ENCODE peak calls at places on chromosomes 6 and 20, in four cellular contexts. K is IMR-90, H is K562, W is A549. A is an unnamed sample.
A peak's percentile ranks its signal among the peaks of the same experiment; 100 is the strongest.

GRCh38 chr6:159723259-159723658 is 4.0 kb upstream of the WTAP start:
- DNase-seq in K (no peak), H (no peak), W (no peak), A (no peak)

GRCh38 chr20:25280051-25280573 is 32.2 kb downstream of the PYGB start:
- DNase-seq in K (no peak), H (no peak), W (no peak), A (no peak)

GRCh38 chr20:61853073-61854005 is 212.3 kb downstream of the TAF4 start:
- DNase-seq in K (no peak), H (no peak), W (no peak), A (no peak)

GRCh38 chr6:166277892-166278578 is 30.2 kb downstream of the PRR18 start:
- DNase-seq in K (no peak), H (no peak), W (no peak), A (peak; percentile 59)

GRCh38 chr6:5287205-5287965 is 26.1 kb downstream of the FARS2 start:
- DNase-seq in K (peak; percentile 88), H (no peak), W (no peak), A (no peak)

GRCh38 chr6:110731196-110731595 is 84.1 kb downstream of the CDK19 start:
- DNase-seq in K (no peak), H (no peak), W (no peak), A (no peak)

GRCh38 chr6:111565316-111566221 is 40.1 kb downstream of the TRAF3IP2 start:
- DNase-seq in K (no peak), H (no peak), W (no peak), A (no peak)

GRCh38 chr6:157908369-157909281 is 73.0 kb upstream of the SYNJ2 start:
- DNase-seq in K (no peak), H (no peak), W (no peak), A (peak; percentile 42)

GRCh38 chr20:1786496-1786895 is 108.7 kb upstream of the SIRPA start:
- DNase-seq in K (no peak), H (no peak), W (no peak), A (no peak)

GRCh38 chr6:156886409-156886808 is 109.2 kb downstream of the ARID1B start:
- DNase-seq in K (no peak), H (peak; percentile 57), W (no peak), A (no peak)

GRCh38 chr20:30485331-30486102 is 771.9 kb upstream of the DEFB115 start:
- DNase-seq in K (no peak), H (no peak), W (no peak), A (no peak)

GRCh38 chr6:134599079-134599478 is 281.2 kb upstream of the SGK1 start:
- DNase-seq in K (no peak), H (no peak), W (no peak), A (no peak)

GRCh38 chr6:122495612-122496011 is 24.0 kb upstream of the SERINC1 start:
- DNase-seq in K (no peak), H (no peak), W (no peak), A (no peak)

GRCh38 chr6:68039641-68040311 is 595.3 kb upstream of the ADGRB3 start:
- DNase-seq in K (no peak), H (no peak), W (no peak), A (no peak)

GRCh38 chr20:10307359-10307735 is 88.7 kb downstream of the SNAP25 start:
- DNase-seq in K (no peak), H (no peak), W (no peak), A (no peak)

GRCh38 chr6:30219244-30219643 is 6.0 kb upstream of the TRIM26 start:
- DNase-seq in K (peak; percentile 44), H (peak; percentile 46), W (peak; percentile 42), A (peak; percentile 23)

GRCh38 chr6:100461273-100461919 is 3.3 kb downstream of the SIM1 start:
- DNase-seq in K (no peak), H (no peak), W (peak; percentile 71), A (no peak)

GRCh38 chr6:165086746-165087145 is 222.7 kb downstream of the C6orf118 start:
- DNase-seq in K (no peak), H (no peak), W (no peak), A (no peak)

GRCh38 chr20:49636447-49636846 is 68.5 kb upstream of the PTGIS start:
- DNase-seq in K (no peak), H (no peak), W (no peak), A (no peak)

GRCh38 chr20:13613917-13614316 is 24.8 kb downstream of the TASP1 start:
- DNase-seq in K (no peak), H (no peak), W (no peak), A (no peak)

GRCh38 chr6:34496103-34496685 is 30.3 kb downstream of the PACSIN1 start:
- DNase-seq in K (no peak), H (no peak), W (no peak), A (no peak)

GRCh38 chr20:12528591-12529041 is 480.2 kb upstream of the SPTLC3 start:
- DNase-seq in K (no peak), H (no peak), W (no peak), A (no peak)

GRCh38 chr20:55615818-55616217 is 389.5 kb downstream of the CBLN4 start:
- DNase-seq in K (no peak), H (no peak), W (no peak), A (no peak)

GRCh38 chr6:100823041-100823440 is 58.1 kb downstream of the ASCC3 start:
- DNase-seq in K (no peak), H (no peak), W (no peak), A (no peak)

GRCh38 chr20:62346398-62347150 is 20.5 kb downstream of the LAMA5 start:
- DNase-seq in K (no peak), H (no peak), W (no peak), A (no peak)

GRCh38 chr6:50819527-50819905 is 845 bp downstream of the TFAP2B start:
- DNase-seq in K (no peak), H (no peak), W (no peak), A (no peak)

GRCh38 chr6:145801021-145801420 is 13.6 kb downstream of the FBXO30 start:
- DNase-seq in K (no peak), H (no peak), W (no peak), A (no peak)

GRCh38 chr6:151647871-151648639 is 154.2 kb downstream of the CCDC170 start:
- DNase-seq in K (no peak), H (peak; percentile 21), W (no peak), A (no peak)

GRCh38 chr6:125995972-125996580 is 9.7 kb downstream of the TRMT11 start:
- DNase-seq in K (peak; percentile 60), H (peak; percentile 75), W (peak; percentile 44), A (peak; percentile 28)

GRCh38 chr20:53750827-53751393 is 157.3 kb upstream of the ZNF217 start:
- DNase-seq in K (peak; percentile 91), H (no peak), W (no peak), A (peak; percentile 69)

GRCh38 chr20:56735087-56735642 is 106.1 kb downstream of the TFAP2C start:
- DNase-seq in K (no peak), H (no peak), W (no peak), A (no peak)

GRCh38 chr20:42686057-42686456 is 503.6 kb downstream of the PTPRT start:
- DNase-seq in K (no peak), H (no peak), W (no peak), A (no peak)

DNA sequence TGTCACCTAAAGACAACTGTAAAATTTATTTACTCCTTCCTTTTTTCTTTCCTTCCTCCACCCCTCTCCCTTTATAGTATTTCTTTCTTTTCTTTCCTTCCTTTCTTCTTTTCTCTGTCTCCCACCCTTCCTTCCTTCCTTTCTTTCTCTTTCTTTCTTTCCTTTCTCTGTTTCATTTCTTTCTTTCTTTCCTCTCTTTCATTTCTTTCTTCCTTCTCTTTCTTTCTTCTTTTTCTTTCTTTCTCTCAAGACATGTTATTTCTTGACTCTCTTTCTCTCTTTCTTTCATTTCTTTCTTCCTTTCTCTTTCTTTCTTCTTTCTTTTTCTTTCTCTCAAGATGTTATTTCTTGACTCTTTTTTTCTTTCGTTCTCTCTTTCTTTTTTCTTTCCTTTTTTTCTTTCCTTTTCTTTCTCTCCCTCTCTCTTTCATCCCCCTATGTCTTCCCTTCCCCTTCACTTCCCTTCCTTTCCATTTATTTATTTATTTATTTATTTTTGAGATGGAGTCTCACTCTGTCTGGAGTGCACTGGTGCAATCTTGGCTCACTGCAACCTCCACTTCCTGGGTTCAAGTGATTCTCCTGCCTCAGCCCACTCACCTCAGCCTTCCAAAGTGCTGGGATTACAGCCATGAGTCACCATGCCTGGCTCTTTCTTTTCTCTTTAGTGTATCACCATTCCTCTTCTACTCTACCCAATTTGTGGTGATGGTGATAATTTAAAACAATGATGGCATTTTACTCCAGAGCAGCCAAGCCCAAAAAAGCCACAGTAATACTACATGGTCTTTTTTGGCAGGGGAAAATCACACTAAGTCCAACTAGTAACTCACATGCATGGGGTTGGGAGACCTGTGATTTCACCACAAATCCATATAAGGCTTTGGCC is 188.2 kb downstream of the ADGRG6 start:
- DNase-seq in K (no peak), H (no peak), W (no peak), A (no peak)
- TF ChIP-seq SMC3 in K (no peak), H (no peak), W (no peak), A (no peak)

DNA sequence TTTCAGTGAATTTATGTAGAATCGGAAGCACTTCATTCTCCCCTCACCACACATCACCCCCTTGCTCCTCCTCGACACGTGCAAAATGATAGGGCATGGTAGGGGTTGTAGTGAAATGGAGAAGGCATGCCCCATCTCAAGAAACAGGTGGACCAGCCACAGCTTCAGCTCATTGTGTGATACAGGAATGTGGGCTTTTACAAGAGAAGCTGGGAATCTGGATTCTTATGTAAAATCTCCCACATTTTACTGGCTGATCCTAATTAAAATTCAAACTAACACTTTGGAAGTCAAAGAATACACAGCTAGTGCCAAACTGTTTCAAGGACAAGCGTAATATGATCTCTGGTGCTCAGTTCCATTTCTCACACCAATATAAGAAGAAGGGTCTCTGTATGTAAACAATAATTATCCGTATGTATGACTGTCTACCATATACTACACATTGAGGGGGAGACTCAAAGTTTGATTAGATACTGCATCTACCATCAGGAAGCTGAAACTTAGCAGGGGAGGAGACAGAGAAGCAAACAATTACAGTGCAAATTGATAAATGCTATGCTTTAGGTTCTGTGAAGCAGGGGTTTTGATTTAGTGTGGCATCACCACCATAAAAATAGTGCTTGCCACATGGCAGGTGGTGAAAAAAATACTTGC is 24.3 kb upstream of the KIAA0408 start:
- DNase-seq in K (no peak), H (no peak), W (no peak), A (no peak)
- TF ChIP-seq ELK1 in K (no peak), H (no peak), W (no peak), A (no peak)

GRCh38 chr6:163187606-163188005 is 226.9 kb upstream of the QKI start:
- DNase-seq in K (no peak), H (no peak), W (no peak), A (no peak)

GRCh38 chr6:163191704-163192537 is 222.6 kb upstream of the QKI start:
- DNase-seq in K (no peak), H (no peak), W (no peak), A (no peak)

GRCh38 chr6:163190786-163191185 is 223.7 kb upstream of the QKI start:
- DNase-seq in K (no peak), H (no peak), W (no peak), A (no peak)

GRCh38 chr6:163188746-163189145 is 225.8 kb upstream of the QKI start:
- DNase-seq in K (no peak), H (no peak), W (no peak), A (no peak)

DNA sequence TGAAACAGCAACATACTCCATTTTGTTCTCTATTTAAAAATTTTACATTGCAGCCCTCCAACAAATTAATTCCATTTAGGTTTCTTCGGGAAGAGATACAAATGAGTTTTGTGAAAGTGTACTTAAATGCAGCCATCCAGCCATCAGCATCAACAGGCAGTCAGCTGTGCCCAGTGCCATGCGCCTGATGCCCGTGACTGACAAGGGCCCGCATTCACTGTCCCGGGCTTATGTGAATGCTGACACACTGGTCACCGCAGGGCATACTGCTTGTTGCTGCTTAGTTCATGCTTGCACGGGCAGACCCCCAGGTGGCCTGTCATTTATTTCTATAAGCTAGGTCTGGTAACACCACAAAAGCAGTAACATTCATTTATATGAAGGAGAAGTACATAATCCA is 224.9 kb upstream of the QKI start:
- DNase-seq in K (no peak), H (no peak), W (no peak), A (no peak)
- TF ChIP-seq POLR2A in K (no peak), H (no peak), W (no peak), A (no peak)

GRCh38 chr20:36523341-36523740 is 18.0 kb upstream of the MYL9 start:
- DNase-seq in K (peak; percentile 33), H (no peak), W (no peak), A (no peak)
- TF ChIP-seq SMC3 in K (no peak), H (no peak), W (no peak), A (no peak)